ENCODE peak calls at places on chromosomes 1 and 21, in four cellular contexts. J is HS-27A, L is AG08396, O is Daoy. D is an unnamed sample.
A peak's percentile ranks its signal among the peaks of the same experiment; 100 is the strongest.

GRCh38 chr1:91693542-91693941 is 192.4 kb downstream of the TGFBR3 start:
- DNase-seq in J (no peak), L (peak; percentile 56), O (no peak), D (no peak)

GRCh38 chr1:193729429-193729828 is 543.0 kb upstream of the B3GALT2 start:
- DNase-seq in J (no peak), L (no peak), O (peak; percentile 16), D (no peak)

GRCh38 chr1:115325876-115326275 is 12.2 kb downstream of the NGF start:
- DNase-seq in J (no peak), L (no peak), O (peak; percentile 63), D (no peak)

GRCh38 chr1:156471496-156472490 is 28.8 kb downstream of the MEF2D start:
- DNase-seq in J (no peak), L (no peak), O (no peak), D (no peak)

GRCh38 chr1:155128755-155129473 is 1.2 kb downstream of the EFNA1 start:
- DNase-seq in J (no peak), L (no peak), O (peak; percentile 59), D (no peak)

GRCh38 chr1:91552596-91552995 is 51.9 kb downstream of the CDC7 start:
- DNase-seq in J (no peak), L (no peak), O (no peak), D (no peak)

GRCh38 chr1:160789702-160790611 is 6.0 kb upstream of the LY9 start:
- DNase-seq in J (no peak), L (no peak), O (no peak), D (no peak)

GRCh38 chr1:227908366-227908765 is 39.4 kb downstream of the WNT9A start:
- DNase-seq in J (no peak), L (no peak), O (no peak), D (no peak)

GRCh38 chr1:151368745-151369610 is 3.5 kb downstream of the SELENBP1 start:
- DNase-seq in J (no peak), L (no peak), O (no peak), D (no peak)

GRCh38 chr1:40870135-40870728 is 8.1 kb upstream of the CITED4 start:
- DNase-seq in J (no peak), L (no peak), O (no peak), D (no peak)

GRCh38 chr1:193211539-193211938 is 25.1 kb upstream of the B3GALT2 start:
- DNase-seq in J (peak; percentile 69), L (peak; percentile 34), O (peak; percentile 62), D (peak; percentile 71)

GRCh38 chr1:56557746-56558145 is 21.6 kb downstream of the PLPP3 start:
- DNase-seq in J (no peak), L (no peak), O (no peak), D (no peak)

GRCh38 chr1:46446646-46447498 is 42.8 kb upstream of the DMBX1 start:
- DNase-seq in J (peak; percentile 8), L (peak; percentile 83), O (peak; percentile 80), D (peak; percentile 50)

GRCh38 chr1:184954232-184954995 is 19.9 kb downstream of the NIBAN1 start:
- DNase-seq in J (no peak), L (no peak), O (peak; percentile 52), D (peak; percentile 19)

GRCh38 chr1:113678159-113678469 is 81.2 kb downstream of the PHTF1 start:
- DNase-seq in J (no peak), L (no peak), O (no peak), D (no peak)

GRCh38 chr1:23149110-23149509 is 19.5 kb downstream of the LUZP1 start:
- DNase-seq in J (no peak), L (no peak), O (no peak), D (no peak)

GRCh38 chr1:155134322-155134721 is 1.3 kb upstream of the SLC50A1 start:
- DNase-seq in J (no peak), L (no peak), O (no peak), D (no peak)

GRCh38 chr1:59156031-59156430 is 140.9 kb upstream of the FGGY start:
- DNase-seq in J (no peak), L (no peak), O (no peak), D (no peak)

GRCh38 chr21:39908265-39908923 is 41.2 kb downstream of the PCP4 start:
- DNase-seq in J (no peak), L (no peak), O (peak; percentile 31), D (no peak)

GRCh38 chr1:69993787-69994186 is 211.6 kb downstream of the LRRC40 start:
- DNase-seq in J (no peak), L (no peak), O (no peak), D (no peak)

GRCh38 chr1:2972879-2973575 is 48.2 kb upstream of the ACTRT2 start:
- DNase-seq in J (no peak), L (no peak), O (no peak), D (no peak)

GRCh38 chr1:31788825-31789256 is 24.7 kb upstream of the ADGRB2 start:
- DNase-seq in J (peak; percentile 49), L (no peak), O (peak; percentile 68), D (no peak)

GRCh38 chr1:160451119-160451858 is 50.9 kb downstream of the VANGL2 start:
- DNase-seq in J (no peak), L (no peak), O (no peak), D (no peak)

GRCh38 chr21:43893536-43894205 is 28.6 kb downstream of the AGPAT3 start:
- DNase-seq in J (no peak), L (no peak), O (no peak), D (no peak)

GRCh38 chr1:203273869-203274602 is 31.3 kb upstream of the BTG2 start:
- DNase-seq in J (no peak), L (no peak), O (no peak), D (no peak)

GRCh38 chr1:58975888-58976287 is 192.0 kb upstream of the JUN start:
- DNase-seq in J (no peak), L (no peak), O (no peak), D (no peak)

GRCh38 chr21:36385233-36385908 is at the start of gene CHAF1B:
- DNase-seq in J (peak; percentile 50), L (peak; percentile 97), O (peak; percentile 86), D (peak; percentile 77)

D was measured in SJSA1.